ENCODE peak calls at places on chromosome 15, in seven cellular contexts. G, P, U, J, N, C and Y are unnamed samples.

GRCh38 chr15:77603616-77604406 is 28.9 kb downstream of the LINGO1 start:
- DNase-seq in G (no peak), P (no peak), U (no peak), J (no peak), N (no peak), C (no peak), Y (no peak)

GRCh38 chr15:74215958-74216357 is 13.4 kb upstream of the STRA6 start:
- DNase-seq in G (no peak), P (no peak), U (no peak), J (no peak), N (no peak), C (no peak), Y (no peak)

GRCh38 chr15:46280753-46281521 is 646.1 kb downstream of the SQOR start:
- DNase-seq in G (no peak), P (peak; percentile 41), U (no peak), J (no peak), N (no peak), C (peak; percentile 57), Y (no peak)

GRCh38 chr15:94584833-94585244 is 353.5 kb downstream of the MCTP2 start:
- DNase-seq in G (no peak), P (no peak), U (no peak), J (no peak), N (no peak), C (no peak), Y (no peak)

GRCh38 chr15:62809106-62809967 is 233.2 kb upstream of the TPM1 start:
- DNase-seq in G (no peak), P (no peak), U (peak; percentile 48), J (peak; percentile 81), N (no peak), C (no peak), Y (no peak)

GRCh38 chr15:101451192-101451799 is 38.2 kb downstream of the PCSK6 start:
- DNase-seq in G (peak; percentile 69), P (no peak), U (no peak), J (no peak), N (no peak), C (no peak), Y (peak; percentile 60)

GRCh38 chr15:70766597-70766996 is 3.2 kb upstream of the UACA start:
- DNase-seq in G (no peak), P (no peak), U (no peak), J (no peak), N (no peak), C (no peak), Y (no peak)

GRCh38 chr15:48748535-48748934 is 62.3 kb downstream of the CEP152 start:
- DNase-seq in G (no peak), P (no peak), U (no peak), J (no peak), N (no peak), C (no peak), Y (no peak)

GRCh38 chr15:26630857-26631256 is 142.0 kb downstream of the GABRB3 start:
- DNase-seq in G (no peak), P (no peak), U (no peak), J (no peak), N (no peak), C (no peak), Y (no peak)

GRCh38 chr15:77209221-77209620 is 138.3 kb upstream of the TSPAN3 start:
- DNase-seq in G (no peak), P (no peak), U (no peak), J (no peak), N (no peak), C (no peak), Y (no peak)

GRCh38 chr15:23642413-23643044 is 5.1 kb downstream of the MAGEL2 start:
- DNase-seq in G (no peak), P (peak; percentile 34), U (peak; percentile 3), J (no peak), N (no peak), C (peak; percentile 12), Y (peak; percentile 42)